ENCODE peak calls at places on chromosomes 7 and 10, in four cellular contexts. V is foreskin fibroblast; J is activated CD4-positive, alpha-beta T cell treated with anti-CD3 and anti-CD28 coated beads, Interleukin-2, amount 10 ng/mL, durations not matched to agents 7 days and 5 days; I is T-helper 9 cell. L is an unnamed sample.

GRCh38 chr10:14873090-14873760 is 5.4 kb upstream of the SUV39H2 start:
- DNase-seq in V (peak), J (no peak), I (no peak), L (peak)

GRCh38 chr10:4260483-4260882 is 475.5 kb upstream of the KLF6 start:
- DNase-seq in J (no peak), V (no peak), I (no peak), L (peak)

GRCh38 chr7:132656846-132657776 is 80.8 kb upstream of the PLXNA4 start:
- DNase-seq in J (peak), I (no peak), V (no peak), L (no peak)

GRCh38 chr7:32658034-32658944 is 163.0 kb downstream of the AVL9 start:
- DNase-seq in J (no peak), I (no peak), V (no peak), L (peak)

GRCh38 chr10:34581871-34582532 is 233.1 kb downstream of the PARD3 start:
- DNase-seq in I (no peak), V (no peak), J (no peak), L (peak)

GRCh38 chr7:149690688-149691446 is 82.5 kb downstream of the ZNF467 start:
- DNase-seq in I (no peak), V (peak), J (no peak), L (peak)

GRCh38 chr10:48651839-48652238 is 32.8 kb upstream of the WDFY4 start:
- DNase-seq in J (no peak), V (no peak), I (no peak), L (peak)

GRCh38 chr10:1652151-1652550 is 85.2 kb downstream of the ADARB2 start:
- DNase-seq in V (no peak), I (no peak), J (no peak), L (no peak)

GRCh38 chr7:124996778-124997177 is 67.2 kb upstream of the POT1 start:
- DNase-seq in V (no peak), I (no peak), J (no peak), L (no peak)

GRCh38 chr7:109178342-109178741 is 608.7 kb downstream of the DNAJB9 start:
- DNase-seq in I (no peak), J (no peak), V (no peak), L (no peak)

GRCh38 chr7:80151274-80151665 is 16.6 kb downstream of the GNAI1 start:
- DNase-seq in I (no peak), V (peak), J (no peak), L (peak)

GRCh38 chr10:98168766-98169165 is 34.3 kb downstream of the R3HCC1L start:
- DNase-seq in J (no peak), I (no peak), V (no peak), L (no peak)

GRCh38 chr7:56062382-56062781 is 1.7 kb upstream of the SUMF2 start:
- DNase-seq in I (no peak), V (no peak), J (no peak), L (peak)

GRCh38 chr7:117839507-117839906 is 33.7 kb downstream of the CTTNBP2 start:
- DNase-seq in I (no peak), J (no peak), V (no peak), L (no peak)

GRCh38 chr7:5296627-5297226 is 14.0 kb downstream of the SLC29A4 start:
- DNase-seq in V (no peak), J (peak), I (peak), L (no peak)

GRCh38 chr10:75405201-75406143 is 3.9 kb upstream of the ZNF503 start:
- DNase-seq in V (no peak), J (no peak), I (no peak), L (no peak)

GRCh38 chr7:76310102-76310957 is 7.9 kb downstream of the HSPB1 start:
- DNase-seq in I (no peak), V (no peak), J (no peak), L (peak)

GRCh38 chr10:61896854-61897661 is 4.4 kb upstream of the ARID5B start:
- DNase-seq in J (peak), I (no peak), V (peak), L (peak)

GRCh38 chr10:110414563-110415309 is 83.0 kb upstream of the DUSP5 start:
- DNase-seq in I (peak), V (no peak), J (peak), L (peak)

GRCh38 chr7:86600506-86601290 is 43.0 kb upstream of the GRM3 start:
- DNase-seq in I (no peak), V (no peak), J (no peak), L (no peak)

L was measured in LHCN-M2.